ENCODE peak calls at places on chromosomes 6 and 20, in four cellular contexts. F is CD8-positive, alpha-beta memory T cell; O is upper lobe of left lung; L is tibial nerve. R is an unnamed sample. For H3K4me1, the result is how much of the 10 kb centered on the place peaks cover.

GRCh38 chr6:11650297-11650696 is 112.7 kb downstream of the TMEM170B start:
- DNase-seq in F (no peak), O (no peak), L (no peak), R (peak)

GRCh38 chr20:8454137-8454712 is 322.2 kb downstream of the PLCB1 start:
- DNase-seq in F (no peak), O (no peak), L (no peak), R (no peak)

GRCh38 chr6:17585766-17586502 is 14.2 kb upstream of the FAM8A1 start:
- DNase-seq in F (no peak), O (no peak), L (no peak), R (no peak)

GRCh38 chr20:29409833-29410804 is 1847.3 kb upstream of the DEFB115 start:
- DNase-seq in F (no peak), O (peak), L (no peak), R (no peak)

GRCh38 chr20:37524859-37525708 is 2.6 kb downstream of the BLCAP start:
- DNase-seq in F (no peak), O (no peak), L (no peak), R (no peak)

GRCh38 chr20:7195704-7196103 is 428.2 kb downstream of the BMP2 start:
- DNase-seq in F (no peak), O (no peak), L (no peak), R (no peak)

GRCh38 chr6:14732845-14733757 is 512.8 kb upstream of the JARID2 start:
- DNase-seq in F (no peak), O (no peak), L (no peak), R (no peak)

GRCh38 chr20:16587066-16587465 is 13.8 kb upstream of the KIF16B start:
- DNase-seq in F (no peak), O (no peak), L (no peak), R (no peak)

GRCh38 chr6:137740967-137741761 is 125.9 kb upstream of the TNFAIP3 start:
- DNase-seq in F (no peak), O (no peak), L (no peak), R (no peak)

GRCh38 chr20:41701596-41702350 is 83.6 kb upstream of the CHD6 start:
- DNase-seq in F (no peak), O (no peak), L (no peak), R (no peak)

GRCh38 chr6:37643851-37644672 is 53.6 kb downstream of the MDGA1 start:
- DNase-seq in F (no peak), O (no peak), L (no peak), R (no peak)

GRCh38 chr6:152642578-152643375 is 5.6 kb upstream of the SYNE1 start:
- DNase-seq in F (peak), O (no peak), L (no peak), R (peak)

GRCh38 chr20:37839432-37839827 is 63.5 kb upstream of the VSTM2L start:
- DNase-seq in F (no peak), O (no peak), L (no peak), R (no peak)

GRCh38 chr6:137165375-137166246 is 7.8 kb downstream of the IL22RA2 start:
- DNase-seq in F (peak), O (no peak), L (no peak), R (peak)

GRCh38 chr6:45587229-45588060 is 209.7 kb upstream of the SUPT3H start:
- DNase-seq in F (no peak), O (no peak), L (no peak), R (no peak)

GRCh38 chr20:4722993-4723392 is 1.3 kb downstream of the PRND start:
- DNase-seq in F (no peak), O (no peak), L (no peak), R (no peak)

GRCh38 chr20:38791291-38791690 is 14.2 kb upstream of the PPP1R16B start:
- DNase-seq in F (no peak), O (no peak), L (no peak), R (no peak)

GRCh38 chr6:45895569-45895968 is 120.1 kb downstream of the CLIC5 start:
- DNase-seq in F (no peak), O (no peak), L (no peak), R (no peak)

GRCh38 chr20:45934046-45934586 is 367 bp upstream of the PCIF1 start:
- DNase-seq in F (peak), O (no peak), L (peak), R (peak)

GRCh38 chr20:36173451-36173933 is 19.0 kb downstream of the EPB41L1 start:
- DNase-seq in F (no peak), O (no peak), L (no peak), R (peak)

DNA sequence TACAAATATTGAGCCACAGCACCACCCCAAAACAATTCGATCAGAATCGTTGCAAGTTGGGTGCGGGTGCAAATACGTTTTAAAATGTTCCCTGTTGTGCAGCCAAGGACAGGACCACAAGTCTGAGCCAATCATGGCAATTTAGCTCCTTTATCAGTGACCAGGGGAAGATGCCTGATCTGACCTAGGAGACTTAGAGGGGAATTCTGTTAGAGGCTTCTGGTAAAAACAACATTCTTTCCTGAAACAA is 25.6 kb downstream of the LOC128125822 start:
- DNase-seq in F (no peak), O (no peak), L (no peak), R (no peak)
- H3K27ac ChIP-seq in F (no peak), O (no peak), L (no peak), R (no peak)

DNA sequence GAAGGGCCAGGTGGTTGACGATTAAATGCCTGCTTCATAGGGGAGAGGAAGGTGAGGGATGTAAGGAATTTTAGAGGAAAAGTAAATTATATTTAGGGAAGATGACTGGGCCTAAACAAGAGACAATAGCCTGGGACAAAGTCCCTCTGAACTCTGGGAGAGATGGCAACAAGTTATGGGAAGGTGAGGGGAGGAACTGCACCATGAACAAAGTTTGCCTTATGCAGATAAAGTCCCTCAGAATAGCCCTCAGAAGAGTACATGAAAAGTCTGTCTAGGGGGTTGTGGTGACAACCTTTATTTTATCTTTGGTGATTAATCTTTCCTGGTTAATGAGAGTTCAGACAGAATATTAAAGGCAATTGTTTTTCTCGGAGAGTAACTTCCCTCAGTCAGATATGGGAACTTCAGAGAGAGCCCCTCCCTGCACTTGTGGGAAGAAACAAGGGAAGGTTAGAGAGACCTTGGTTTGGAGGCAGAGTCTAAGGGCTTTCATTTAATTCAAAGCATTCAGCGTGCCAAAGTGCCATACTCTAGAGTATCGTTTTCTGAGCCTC is 27.1 kb upstream of the FAM217A start:
- DNase-seq in F (no peak), O (no peak), L (no peak), R (no peak)
- H3K4me1 ChIP-seq in F (under half), O (under half), L (under half), R (under half)

GRCh38 chr6:151044465-151045441 is 179.3 kb downstream of the MTHFD1L start:
- DNase-seq in F (no peak), O (no peak), L (peak), R (no peak)
- H3K4me3 ChIP-seq in F (no peak), O (peak), L (no peak), R (peak)

DNA sequence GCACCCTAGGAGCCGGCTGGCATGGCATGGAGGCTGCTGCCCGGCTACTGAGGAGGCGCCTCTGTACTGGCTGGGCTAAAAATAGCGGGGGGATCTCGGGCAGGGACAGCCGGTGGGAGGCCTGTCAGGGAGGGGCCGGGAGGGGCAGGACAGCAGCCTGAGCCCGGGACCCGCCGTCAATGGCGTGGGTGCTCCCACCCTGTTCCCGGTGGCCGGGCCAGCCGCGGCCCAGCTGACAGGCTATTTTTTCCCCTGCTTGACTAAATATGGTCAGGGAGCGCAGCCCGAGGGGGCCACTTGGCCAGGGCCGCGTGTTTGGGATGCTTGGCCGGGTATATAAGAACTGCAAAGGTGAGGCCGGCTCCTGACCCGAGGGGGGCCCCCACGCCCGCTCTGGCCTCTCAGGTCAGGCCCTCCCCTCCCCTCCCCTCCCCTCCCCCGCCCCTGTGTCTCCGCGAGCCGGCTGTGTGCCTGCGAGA is 74.3 kb upstream of the GATA5 start:
- DNase-seq in F (no peak), O (peak), L (no peak), R (peak)
- H3K27ac ChIP-seq in F (no peak), O (no peak), L (peak), R (peak)

GRCh38 chr6:108666656-108667260 is 106.0 kb downstream of the FOXO3 start:
- DNase-seq in F (no peak), O (no peak), L (no peak), R (no peak)
- H3K4me1 ChIP-seq in F (under half), O (under half), L (under half), R (under half)

R was measured in right cardiac atrium.